ENCODE peak calls at places on chromosome 10, in seven cellular contexts. C is NCI-H82, K is stomach, P is HuH-7.5, S is HEK293T, A is activated gamma-delta T cell treated with Interleukin-2 at 50 U/mL for 16 hours, U is T-helper 2 cell. B is an unnamed sample.

GRCh38 chr10:84352251-84352842 is 24.0 kb downstream of the CCSER2 start:
- DNase-seq in C (peak), K (peak), P (peak), S (peak), A (peak), U (peak), B (peak)

GRCh38 chr10:103671561-103671960 is 178.1 kb downstream of the NEURL1 start:
- DNase-seq in C (no peak), K (no peak), P (no peak), S (no peak), A (no peak), U (no peak), B (no peak)

GRCh38 chr10:77832243-77832642 is 94.3 kb downstream of the DLG5 start:
- DNase-seq in C (no peak), K (no peak), P (no peak), S (no peak), A (peak), U (no peak), B (no peak)

GRCh38 chr10:105742184-105742583 is 1101.1 kb downstream of the SORCS3 start:
- DNase-seq in C (no peak), K (peak), P (no peak), S (no peak), A (no peak), U (no peak), B (no peak)

GRCh38 chr10:7117806-7118674 is 292.8 kb downstream of the SFMBT2 start:
- DNase-seq in C (peak), K (no peak), P (no peak), S (no peak), A (no peak), U (no peak), B (no peak)

GRCh38 chr10:69583106-69583505 is 9.9 kb upstream of the NEUROG3 start:
- DNase-seq in C (peak), K (no peak), P (no peak), S (no peak), A (no peak), U (no peak), B (no peak)

GRCh38 chr10:43218206-43218950 is 48.5 kb downstream of the RASGEF1A start:
- DNase-seq in C (no peak), K (no peak), P (no peak), S (no peak), A (no peak), U (no peak), B (no peak)

GRCh38 chr10:76711374-76711997 is 926.1 kb downstream of the KCNMA1 start:
- DNase-seq in C (peak), K (no peak), P (no peak), S (no peak), A (no peak), U (no peak), B (no peak)

GRCh38 chr10:69958232-69958902 is 94.3 kb upstream of the MACROH2A2 start:
- DNase-seq in C (peak), K (peak), P (peak), S (peak), A (peak), U (no peak), B (peak)